ENCODE peak calls at places on chromosomes 2 and 18, in nine cellular contexts. P is kidney; H is foreskin keratinocyte; F is fibroblast of pulmonary artery; J is activated B cell treated with CpG ODN at 0.5 μM for 24 hours; S is CD8-positive, alpha-beta T cell; R is GM12865; Q is GM13976; O is psoas muscle. D is an unnamed sample.
A peak's percentile ranks its signal among the peaks of the same experiment; 100 is the strongest.

GRCh38 chr2:149765636-149766035 is 178.1 kb upstream of the MMADHC start:
- DNase-seq in P (no peak), H (no peak), F (no peak), J (no peak), S (no peak), R (no peak), Q (no peak), O (no peak), D (no peak)

GRCh38 chr2:148554459-148555247 is 89.9 kb upstream of the EPC2 start:
- DNase-seq in P (no peak), H (peak; percentile 31), F (no peak), J (no peak), S (no peak), R (no peak), Q (no peak), O (no peak), D (no peak)

GRCh38 chr2:236578980-236579745 is 9.5 kb downstream of the ACKR3 start:
- DNase-seq in P (no peak), H (no peak), F (no peak), J (no peak), S (no peak), R (no peak), Q (no peak), O (no peak), D (no peak)

GRCh38 chr2:172836386-172837200 is 100.9 kb downstream of the RAPGEF4 start:
- DNase-seq in P (no peak), H (peak; percentile 100), F (peak; percentile 92), J (no peak), S (no peak), R (peak; percentile 8), Q (no peak), O (no peak), D (no peak)

GRCh38 chr2:12416600-12416999 is 300.1 kb upstream of the TRIB2 start:
- DNase-seq in P (no peak), H (peak; percentile 18), F (peak; percentile 51), J (peak; percentile 22), S (peak; percentile 66), R (peak; percentile 68), Q (no peak), O (peak; percentile 32), D (no peak)

GRCh38 chr18:58338141-58338540 is 290.8 kb downstream of the ALPK2 start:
- DNase-seq in P (no peak), H (no peak), F (no peak), J (no peak), S (no peak), R (no peak), Q (no peak), O (no peak), D (no peak)

GRCh38 chr2:17257194-17257909 is 260.9 kb downstream of the RAD51AP2 start:
- DNase-seq in P (no peak), H (peak; percentile 57), F (no peak), J (no peak), S (no peak), R (no peak), Q (no peak), O (no peak), D (no peak)

GRCh38 chr2:151688719-151689118 is 45.6 kb downstream of the NEB start:
- DNase-seq in P (no peak), H (no peak), F (no peak), J (no peak), S (no peak), R (no peak), Q (no peak), O (no peak), D (no peak)

GRCh38 chr2:48233005-48233404 is 296.9 kb upstream of the STON1 start:
- DNase-seq in P (no peak), H (peak; percentile 61), F (no peak), J (no peak), S (no peak), R (peak; percentile 32), Q (no peak), O (no peak), D (no peak)

GRCh38 chr2:69645026-69645425 is 1.5 kb upstream of the AAK1 start:
- DNase-seq in P (no peak), H (no peak), F (no peak), J (no peak), S (peak; percentile 49), R (peak; percentile 43), Q (no peak), O (no peak), D (no peak)

GRCh38 chr2:220078439-220078838 is 451.0 kb downstream of the SLC4A3 start:
- DNase-seq in P (no peak), H (no peak), F (peak; percentile 21), J (no peak), S (no peak), R (no peak), Q (no peak), O (no peak), D (no peak)

GRCh38 chr18:8401606-8402005 is 207.6 kb upstream of the RAB12 start:
- DNase-seq in P (no peak), H (no peak), F (no peak), J (no peak), S (no peak), R (no peak), Q (no peak), O (no peak), D (no peak)

GRCh38 chr2:210528716-210529115 is 27.7 kb upstream of the CPS1 start:
- DNase-seq in P (no peak), H (no peak), F (no peak), J (no peak), S (no peak), R (no peak), Q (no peak), O (no peak), D (no peak)

GRCh38 chr2:131039535-131039907 is 53.7 kb downstream of the FAM168B start:
- DNase-seq in P (no peak), H (no peak), F (no peak), J (no peak), S (no peak), R (no peak), Q (no peak), O (no peak), D (peak; percentile 84)

GRCh38 chr18:58408665-58409064 is 220.2 kb downstream of the ALPK2 start:
- DNase-seq in P (no peak), H (no peak), F (no peak), J (no peak), S (no peak), R (no peak), Q (no peak), O (no peak), D (no peak)

GRCh38 chr2:200092235-200092634 is 136.9 kb downstream of the MAIP1 start:
- DNase-seq in P (no peak), H (no peak), F (no peak), J (no peak), S (no peak), R (no peak), Q (no peak), O (no peak), D (no peak)

GRCh38 chr18:45837283-45838070 is 12.0 kb downstream of the SIGLEC15 start:
- DNase-seq in P (peak; percentile 81), H (peak; percentile 13), F (peak; percentile 66), J (no peak), S (peak; percentile 27), R (peak; percentile 41), Q (peak; percentile 65), O (peak; percentile 44), D (no peak)
- TF ChIP-seq CTCF in P (peak; percentile 42), H (peak; percentile 79), F (no peak), J (no peak), S (no peak), R (no peak), Q (peak; percentile 30), O (no peak), D (peak; percentile 52)

DNA sequence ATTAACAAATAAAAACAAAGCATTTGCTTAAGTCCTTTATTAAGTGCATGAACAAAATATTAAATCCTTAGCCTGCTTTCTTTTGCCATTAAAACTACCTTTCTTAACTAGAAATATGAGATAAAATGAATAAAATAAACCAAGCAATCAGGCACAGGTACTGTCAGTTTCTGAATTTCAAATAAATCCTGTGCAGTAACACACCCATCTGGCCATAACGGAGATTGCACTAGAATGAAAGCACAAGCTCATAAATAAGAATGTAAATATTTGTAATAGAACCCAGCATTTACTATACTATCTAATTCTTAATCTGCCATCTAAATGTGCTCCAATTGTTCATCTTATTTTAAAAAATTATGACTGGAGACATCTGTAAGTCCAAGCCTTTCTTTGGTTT is 31.9 kb downstream of the PRKRA start:
- DNase-seq in P (no peak), H (no peak), F (peak; percentile 59), J (no peak), S (no peak), R (peak; percentile 47), Q (no peak), O (no peak), D (no peak)
- TF ChIP-seq CTCF in P (no peak), H (peak; percentile 58), F (peak; percentile 45), J (no peak), S (no peak), R (peak; percentile 30), Q (peak; percentile 27), O (no peak), D (peak; percentile 38)

GRCh38 chr18:69996417-69996816 is 48.7 kb upstream of the CD226 start:
- DNase-seq in P (no peak), H (no peak), F (no peak), J (no peak), S (no peak), R (no peak), Q (no peak), O (no peak), D (no peak)
- TF ChIP-seq CTCF in P (no peak), H (no peak), F (no peak), J (no peak), S (no peak), R (no peak), Q (no peak), O (no peak), D (no peak)

GRCh38 chr18:54327818-54328217 is 29.8 kb downstream of the STARD6 start:
- DNase-seq in P (no peak), H (no peak), F (no peak), J (no peak), S (no peak), R (no peak), Q (no peak), O (no peak), D (no peak)

GRCh38 chr18:54335638-54336173 is 22.0 kb downstream of the STARD6 start:
- DNase-seq in P (no peak), H (peak; percentile 53), F (no peak), J (no peak), S (no peak), R (no peak), Q (no peak), O (no peak), D (no peak)

GRCh38 chr18:54329787-54330186 is 27.9 kb downstream of the STARD6 start:
- DNase-seq in P (no peak), H (no peak), F (no peak), J (no peak), S (no peak), R (no peak), Q (no peak), O (no peak), D (no peak)

DNA sequence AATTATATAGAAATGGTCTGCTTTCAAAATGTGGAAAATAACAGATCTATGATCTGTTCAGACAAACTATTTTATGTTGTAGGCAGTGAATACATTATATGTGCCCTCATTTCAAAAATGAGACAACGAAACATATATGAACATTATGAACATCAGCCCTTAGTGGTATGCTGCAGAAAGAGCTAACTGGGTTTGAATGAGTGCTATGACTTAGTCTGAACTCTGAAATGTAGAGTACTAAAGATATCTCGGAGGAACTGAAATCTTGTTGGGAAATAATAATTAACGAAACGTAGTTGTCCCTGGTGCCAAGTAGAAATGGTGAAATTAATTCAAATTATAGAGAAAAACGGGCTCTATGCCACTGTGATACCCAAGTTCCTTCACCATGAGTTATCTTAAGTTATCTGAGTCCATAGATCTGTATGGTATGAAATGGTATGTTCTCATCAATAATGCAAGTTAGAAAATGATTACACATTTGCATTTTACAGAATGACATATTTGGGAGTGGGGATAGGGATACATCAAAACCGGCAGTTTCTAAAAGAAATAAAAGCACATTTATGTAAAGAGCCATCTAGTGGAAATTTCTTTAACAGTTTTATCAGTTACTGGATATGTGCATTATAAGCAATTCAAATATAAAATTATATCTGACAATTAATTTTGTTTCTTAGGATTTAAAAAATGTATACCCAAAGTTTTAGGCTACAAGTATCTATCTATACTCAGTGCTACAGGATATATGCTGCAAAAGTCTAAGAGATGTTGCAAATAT is 26.7 kb downstream of the STARD6 start:
- DNase-seq in P (no peak), H (no peak), F (no peak), J (no peak), S (no peak), R (no peak), Q (no peak), O (no peak), D (no peak)
- TF ChIP-seq CTCF in P (no peak), H (peak; percentile 36), F (peak; percentile 12), J (no peak), S (no peak), R (no peak), Q (no peak), O (no peak), D (peak; percentile 40)